ENCODE peak calls at places on chromosome 16, in nine cellular contexts. X is AG04450, I is osteocyte, D is nephron progenitor cell, K is esophagus squamous epithelium, S is H9, W is BE2C, L is hepatocyte, B is testis. N is an unnamed sample.

GRCh38 chr16:27840311-27841060 is 223.0 kb downstream of the GSG1L start:
- DNase-seq in K (no peak), X (no peak), W (no peak), I (no peak), S (peak; percentile 13), L (no peak), B (no peak), D (no peak), N (no peak)

GRCh38 chr16:12298285-12298684 is 321.8 kb downstream of the SNX29 start:
- DNase-seq in K (no peak), W (no peak), D (no peak), X (no peak), I (no peak), S (no peak), L (no peak), B (no peak), N (no peak)

GRCh38 chr16:86669937-86670772 is 91.8 kb downstream of the FOXL1 start:
- DNase-seq in I (no peak), W (no peak), D (peak; percentile 20), X (peak; percentile 58), L (peak; percentile 39), K (no peak), B (peak; percentile 43), S (no peak), N (no peak)

GRCh38 chr16:28289939-28290862 is 2.1 kb upstream of the SBK1 start:
- DNase-seq in B (no peak), D (no peak), L (no peak), S (no peak), I (no peak), W (no peak), X (no peak), K (no peak), N (no peak)

GRCh38 chr16:57801856-57802634 is at the start of gene KIFC3:
- DNase-seq in W (peak; percentile 85), K (no peak), X (no peak), L (peak; percentile 93), S (peak; percentile 49), I (peak; percentile 92), B (peak; percentile 90), D (peak; percentile 90), N (no peak)

GRCh38 chr16:75340715-75341500 is 89.5 kb upstream of the BCAR1 start:
- DNase-seq in B (no peak), D (no peak), X (no peak), S (no peak), K (no peak), I (no peak), L (peak; percentile 28), W (no peak), N (no peak)

GRCh38 chr16:11671676-11672075 is 3.4 kb downstream of the SNN start:
- DNase-seq in I (no peak), L (no peak), B (no peak), W (no peak), X (no peak), S (no peak), D (no peak), K (no peak), N (no peak)

GRCh38 chr16:85027968-85028637 is 508 bp downstream of the KIAA0513 start:
- DNase-seq in W (peak; percentile 42), I (no peak), K (no peak), D (no peak), X (no peak), B (no peak), L (no peak), S (no peak), N (no peak)

GRCh38 chr16:49775581-49775980 is 80.3 kb downstream of the ZNF423 start:
- DNase-seq in B (no peak), D (no peak), K (no peak), I (no peak), W (no peak), L (no peak), S (no peak), X (no peak), N (no peak)

GRCh38 chr16:11674818-11675560 is 6.7 kb downstream of the SNN start:
- DNase-seq in B (no peak), S (no peak), K (no peak), I (no peak), L (no peak), W (no peak), X (no peak), D (no peak), N (no peak)

GRCh38 chr16:87236516-87237115 is 80.6 kb downstream of the C16orf95 start:
- DNase-seq in K (no peak), D (no peak), X (no peak), S (no peak), L (no peak), B (no peak), I (no peak), W (no peak), N (no peak)

GRCh38 chr16:728131-728889 is 1.4 kb downstream of the HAGHL start:
- DNase-seq in B (peak; percentile 78), K (no peak), L (peak; percentile 85), I (peak; percentile 84), W (peak; percentile 96), X (no peak), S (peak; percentile 87), D (peak; percentile 77), N (no peak)

GRCh38 chr16:84413605-84414004 is 45.3 kb downstream of the ATP2C2 start:
- DNase-seq in I (no peak), L (no peak), B (no peak), S (no peak), X (no peak), K (no peak), D (no peak), W (no peak), N (no peak)

DNA sequence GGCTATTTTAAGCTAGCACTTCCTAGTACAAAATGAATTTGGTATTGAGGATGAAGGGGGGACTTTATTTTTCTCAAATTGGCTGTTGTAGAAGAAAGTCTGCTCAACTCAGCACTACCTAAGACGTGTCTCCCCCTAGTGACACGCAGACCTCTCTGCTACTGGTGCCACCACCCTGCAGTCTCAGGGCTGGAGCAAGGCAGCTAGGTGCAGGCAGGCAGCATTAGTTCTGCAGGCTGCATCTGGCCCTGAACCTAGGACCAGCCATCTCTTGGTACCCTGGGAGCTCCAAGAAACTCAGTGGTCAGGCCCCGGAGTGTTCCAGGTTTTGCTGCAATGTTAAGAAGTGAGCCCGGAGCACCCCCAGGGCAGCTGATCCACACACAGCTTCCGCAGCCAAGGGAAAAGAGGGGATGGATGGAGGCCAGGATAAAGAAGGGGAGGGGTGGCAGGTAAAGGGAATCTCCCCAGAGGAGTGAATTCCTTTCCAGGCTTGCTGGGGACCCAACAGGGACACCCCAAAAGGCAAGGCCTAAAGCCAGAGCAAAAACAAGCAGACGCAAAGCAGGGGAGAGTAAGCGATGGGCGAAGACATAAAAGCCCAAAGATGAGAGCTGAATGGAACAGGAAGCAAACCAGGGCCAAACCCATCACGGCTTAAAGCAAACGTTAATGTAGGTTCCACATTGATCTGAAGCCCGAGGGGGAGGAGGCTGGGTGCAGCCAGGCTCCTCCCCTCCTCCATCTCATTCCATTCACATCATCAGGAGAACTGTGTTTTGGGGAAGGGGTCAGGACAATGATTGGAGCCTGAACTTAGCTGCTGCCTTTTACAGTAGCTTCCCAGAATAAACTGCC is 200.5 kb downstream of the ZFHX3 start:
- DNase-seq in S (peak; percentile 74), X (no peak), I (no peak), B (peak; percentile 69), W (peak; percentile 75), D (no peak), L (peak; percentile 50), K (no peak), N (no peak)
- TF ChIP-seq CTCF in S (peak; percentile 72), X (peak; percentile 44), I (peak; percentile 61), B (peak; percentile 50), W (peak; percentile 88), D (peak; percentile 43), L (peak; percentile 48), K (no peak), N (peak; percentile 37)

DNA sequence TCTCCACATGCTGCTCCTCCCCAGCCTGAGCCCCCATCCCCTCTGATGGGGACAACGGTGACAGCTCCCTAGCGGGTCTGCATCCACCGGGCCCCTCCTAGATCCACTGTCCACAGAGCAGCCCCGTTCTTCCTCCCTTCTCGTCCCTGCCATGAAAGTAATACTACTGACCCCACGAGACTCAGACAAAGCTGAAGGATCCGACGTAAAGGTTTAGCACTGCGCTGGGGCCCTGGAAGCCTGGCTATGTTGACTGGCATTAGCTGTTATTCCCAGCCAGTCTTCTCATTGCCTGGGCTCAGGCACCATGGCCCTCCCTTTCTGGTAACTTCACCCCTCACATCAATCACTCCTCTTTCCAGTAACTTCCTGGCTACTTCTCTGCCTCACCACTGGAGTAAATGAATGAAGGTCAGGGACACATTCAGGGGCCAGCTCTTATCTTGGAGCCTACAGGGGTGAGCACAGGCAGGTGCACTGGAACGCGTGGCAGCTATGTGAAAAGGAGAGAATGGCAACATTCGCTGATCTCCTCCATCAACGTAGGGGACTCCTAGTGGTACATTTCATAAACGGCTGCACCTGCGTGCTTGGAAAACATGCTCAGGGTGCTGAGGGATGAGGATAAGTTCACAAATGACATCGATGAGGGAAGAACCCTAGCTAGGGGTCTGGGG is 30.5 kb downstream of the VAC14 start:
- DNase-seq in L (no peak), I (no peak), S (no peak), B (no peak), W (no peak), K (no peak), X (no peak), D (no peak), N (no peak)
- TF ChIP-seq CTCF in L (no peak), I (no peak), S (no peak), B (no peak), W (peak; percentile 26), K (no peak), X (no peak), D (no peak), N (no peak)

DNA sequence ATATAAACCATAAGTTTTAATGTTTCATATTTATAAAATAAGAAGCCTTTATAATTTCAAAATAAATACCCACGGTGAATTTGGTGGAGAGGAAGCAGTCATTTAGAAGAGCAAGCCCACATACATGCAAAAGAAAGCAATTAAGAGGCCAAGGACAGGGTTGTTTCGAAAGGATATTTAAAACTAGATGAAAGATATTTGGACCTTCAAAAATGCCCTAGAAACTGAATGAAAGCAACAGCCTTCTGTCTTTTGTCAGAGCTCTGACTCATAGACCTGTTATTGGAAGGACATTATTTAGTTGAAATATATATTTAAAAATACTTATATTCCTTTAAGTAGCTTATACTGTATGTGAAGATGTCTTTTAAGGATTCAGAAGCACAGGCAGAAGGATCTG is 8.6 kb upstream of the METTL9 start:
- DNase-seq in X (no peak), I (no peak), L (no peak), D (no peak), S (no peak), W (no peak), B (no peak), K (no peak), N (no peak)
- TF ChIP-seq CTCF in X (no peak), I (no peak), L (no peak), D (no peak), S (no peak), W (no peak), B (no peak), K (no peak), N (no peak)

DNA sequence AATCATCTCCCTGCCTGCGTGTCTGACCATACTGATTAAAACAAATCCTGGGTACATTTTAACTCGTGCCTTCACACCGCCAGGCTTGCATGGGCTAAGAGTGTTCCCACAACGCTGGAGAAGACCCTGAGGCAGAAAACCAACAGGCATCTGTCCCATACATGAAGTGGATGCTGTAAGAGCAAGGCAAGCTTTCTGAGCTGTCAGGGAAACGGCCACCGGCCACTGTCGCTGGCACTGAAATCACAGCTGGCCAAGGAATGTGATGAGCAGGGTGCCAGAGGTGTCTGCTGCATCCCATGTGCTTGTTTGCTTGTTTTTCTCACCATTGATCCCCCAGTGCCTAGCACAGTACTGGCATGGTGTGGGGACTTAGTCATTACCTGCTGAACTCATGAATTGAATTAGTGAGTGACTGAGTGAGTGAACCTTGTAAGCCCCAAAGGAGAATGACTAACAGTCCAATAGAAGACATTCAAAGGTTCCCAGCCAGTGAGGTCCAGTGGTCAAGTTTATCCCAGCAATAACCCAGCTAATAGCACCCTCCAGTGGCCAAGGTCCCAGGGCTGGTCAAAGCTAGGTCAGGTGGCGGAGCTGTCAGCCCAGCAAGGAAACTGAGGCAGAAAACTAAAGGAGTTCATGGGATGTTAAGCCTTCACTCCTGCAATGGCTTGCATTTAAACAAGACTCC is 92.7 kb upstream of the CDH5 start:
- DNase-seq in W (no peak), I (peak; percentile 70), L (peak; percentile 5), D (no peak), X (no peak), B (no peak), S (peak; percentile 55), K (no peak), N (no peak)
- TF ChIP-seq CTCF in W (peak; percentile 56), I (no peak), L (no peak), D (no peak), X (no peak), B (no peak), S (peak; percentile 59), K (no peak), N (peak; percentile 37)

N was measured in AG09319.